ENCODE peak calls at places on chromosomes 7 and 10, in ten cellular contexts. One of them, this sample, is unnamed.

GRCh38 chr10:110708776-110709443 is 64.8 kb downstream of the RBM20 start:
- DNase-seq in AG08396: no peak
- DNase-seq in ACHN: no peak
- DNase-seq in stimulated activated CD8-positive, alpha-beta memory T cell treated with anti-CD3 and anti-CD28 coated beads, Interleukin-15, amount 100 ng/mL, for 48 hours: no peak
- DNase-seq in tibial artery: no peak
- DNase-seq in GM12892: no peak
- DNase-seq in NCI-H2029 treated with DMSO at 0.1 percent for 48 hours: no peak
- DNase-seq in activated gamma-delta T cell: no peak
- DNase-seq in HuH-7: no peak
- DNase-seq in T-cell: no peak
- DNase-seq in this sample: no peak

GRCh38 chr7:21251166-21251806 is 176.6 kb upstream of the SP4 start:
- DNase-seq in activated gamma-delta T cell: no peak
- DNase-seq in GM12892: no peak
- DNase-seq in stimulated activated CD8-positive, alpha-beta memory T cell treated with anti-CD3 and anti-CD28 coated beads, Interleukin-15, amount 100 ng/mL, for 48 hours: no peak
- DNase-seq in AG08396: no peak
- DNase-seq in tibial artery: no peak
- DNase-seq in T-cell: no peak
- DNase-seq in ACHN: peak; percentile 41
- DNase-seq in HuH-7: peak; percentile 52
- DNase-seq in NCI-H2029 treated with DMSO at 0.1 percent for 48 hours: no peak
- DNase-seq in this sample: no peak

GRCh38 chr10:27383595-27384542 is 120.2 kb upstream of the RAB18 start:
- DNase-seq in tibial artery: no peak
- DNase-seq in GM12892: no peak
- DNase-seq in AG08396: no peak
- DNase-seq in T-cell: no peak
- DNase-seq in NCI-H2029 treated with DMSO at 0.1 percent for 48 hours: peak; percentile 43
- DNase-seq in HuH-7: no peak
- DNase-seq in stimulated activated CD8-positive, alpha-beta memory T cell treated with anti-CD3 and anti-CD28 coated beads, Interleukin-15, amount 100 ng/mL, for 48 hours: no peak
- DNase-seq in ACHN: no peak
- DNase-seq in activated gamma-delta T cell: no peak
- DNase-seq in this sample: no peak

GRCh38 chr10:126126856-126127255 is 230.5 kb downstream of the FANK1 start:
- DNase-seq in HuH-7: no peak
- DNase-seq in AG08396: no peak
- DNase-seq in tibial artery: no peak
- DNase-seq in NCI-H2029 treated with DMSO at 0.1 percent for 48 hours: no peak
- DNase-seq in T-cell: no peak
- DNase-seq in stimulated activated CD8-positive, alpha-beta memory T cell treated with anti-CD3 and anti-CD28 coated beads, Interleukin-15, amount 100 ng/mL, for 48 hours: no peak
- DNase-seq in ACHN: no peak
- DNase-seq in activated gamma-delta T cell: no peak
- DNase-seq in GM12892: no peak
- DNase-seq in this sample: no peak

GRCh38 chr10:35378547-35379210 is 42.4 kb downstream of the CCNY start:
- DNase-seq in activated gamma-delta T cell: no peak
- DNase-seq in NCI-H2029 treated with DMSO at 0.1 percent for 48 hours: no peak
- DNase-seq in tibial artery: no peak
- DNase-seq in T-cell: no peak
- DNase-seq in stimulated activated CD8-positive, alpha-beta memory T cell treated with anti-CD3 and anti-CD28 coated beads, Interleukin-15, amount 100 ng/mL, for 48 hours: no peak
- DNase-seq in ACHN: no peak
- DNase-seq in GM12892: no peak
- DNase-seq in HuH-7: no peak
- DNase-seq in AG08396: no peak
- DNase-seq in this sample: no peak

GRCh38 chr7:30225863-30226361 is 58.5 kb upstream of the ZNRF2 start:
- DNase-seq in NCI-H2029 treated with DMSO at 0.1 percent for 48 hours: peak; percentile 88
- DNase-seq in ACHN: peak; percentile 73
- DNase-seq in activated gamma-delta T cell: no peak
- DNase-seq in T-cell: no peak
- DNase-seq in stimulated activated CD8-positive, alpha-beta memory T cell treated with anti-CD3 and anti-CD28 coated beads, Interleukin-15, amount 100 ng/mL, for 48 hours: no peak
- DNase-seq in AG08396: peak; percentile 40
- DNase-seq in HuH-7: no peak
- DNase-seq in tibial artery: peak; percentile 72
- DNase-seq in GM12892: peak; percentile 16
- DNase-seq in this sample: no peak

GRCh38 chr7:150556521-150557138 is 10.6 kb upstream of the GIMAP4 start:
- DNase-seq in tibial artery: no peak
- DNase-seq in activated gamma-delta T cell: no peak
- DNase-seq in stimulated activated CD8-positive, alpha-beta memory T cell treated with anti-CD3 and anti-CD28 coated beads, Interleukin-15, amount 100 ng/mL, for 48 hours: no peak
- DNase-seq in T-cell: peak; percentile 35
- DNase-seq in HuH-7: no peak
- DNase-seq in ACHN: no peak
- DNase-seq in NCI-H2029 treated with DMSO at 0.1 percent for 48 hours: no peak
- DNase-seq in AG08396: no peak
- DNase-seq in GM12892: no peak
- DNase-seq in this sample: peak; percentile 76

GRCh38 chr10:96306516-96306915 is 2.3 kb downstream of the DNTT start:
- DNase-seq in NCI-H2029 treated with DMSO at 0.1 percent for 48 hours: peak; percentile 49
- DNase-seq in stimulated activated CD8-positive, alpha-beta memory T cell treated with anti-CD3 and anti-CD28 coated beads, Interleukin-15, amount 100 ng/mL, for 48 hours: no peak
- DNase-seq in activated gamma-delta T cell: no peak
- DNase-seq in ACHN: peak; percentile 53
- DNase-seq in HuH-7: no peak
- DNase-seq in AG08396: peak; percentile 12
- DNase-seq in GM12892: no peak
- DNase-seq in tibial artery: peak; percentile 68
- DNase-seq in T-cell: peak; percentile 30
- DNase-seq in this sample: no peak

GRCh38 chr7:74106846-74107245 is 23.2 kb downstream of the LIMK1 start:
- DNase-seq in T-cell: no peak
- DNase-seq in ACHN: no peak
- DNase-seq in tibial artery: no peak
- DNase-seq in stimulated activated CD8-positive, alpha-beta memory T cell treated with anti-CD3 and anti-CD28 coated beads, Interleukin-15, amount 100 ng/mL, for 48 hours: no peak
- DNase-seq in NCI-H2029 treated with DMSO at 0.1 percent for 48 hours: no peak
- DNase-seq in activated gamma-delta T cell: no peak
- DNase-seq in AG08396: no peak
- DNase-seq in GM12892: no peak
- DNase-seq in HuH-7: no peak
- DNase-seq in this sample: no peak

GRCh38 chr10:117462424-117462792 is 80.1 kb upstream of the EMX2 start:
- DNase-seq in tibial artery: no peak
- DNase-seq in HuH-7: no peak
- DNase-seq in ACHN: peak; percentile 48
- DNase-seq in GM12892: no peak
- DNase-seq in stimulated activated CD8-positive, alpha-beta memory T cell treated with anti-CD3 and anti-CD28 coated beads, Interleukin-15, amount 100 ng/mL, for 48 hours: no peak
- DNase-seq in AG08396: no peak
- DNase-seq in NCI-H2029 treated with DMSO at 0.1 percent for 48 hours: no peak
- DNase-seq in T-cell: no peak
- DNase-seq in activated gamma-delta T cell: no peak
- DNase-seq in this sample: no peak

GRCh38 chr10:73262880-73263279 is 10.4 kb upstream of the MRPS16 start:
- DNase-seq in HuH-7: no peak
- DNase-seq in stimulated activated CD8-positive, alpha-beta memory T cell treated with anti-CD3 and anti-CD28 coated beads, Interleukin-15, amount 100 ng/mL, for 48 hours: no peak
- DNase-seq in NCI-H2029 treated with DMSO at 0.1 percent for 48 hours: no peak
- DNase-seq in T-cell: no peak
- DNase-seq in ACHN: no peak
- DNase-seq in tibial artery: no peak
- DNase-seq in AG08396: no peak
- DNase-seq in GM12892: no peak
- DNase-seq in activated gamma-delta T cell: no peak
- DNase-seq in this sample: no peak

GRCh38 chr7:101362334-101363195 is at the start of gene COL26A1:
- DNase-seq in GM12892: no peak
- DNase-seq in T-cell: peak; percentile 18
- DNase-seq in AG08396: peak; percentile 68
- DNase-seq in activated gamma-delta T cell: no peak
- DNase-seq in NCI-H2029 treated with DMSO at 0.1 percent for 48 hours: no peak
- DNase-seq in tibial artery: peak; percentile 28
- DNase-seq in HuH-7: peak; percentile 82
- DNase-seq in ACHN: peak; percentile 15
- DNase-seq in stimulated activated CD8-positive, alpha-beta memory T cell treated with anti-CD3 and anti-CD28 coated beads, Interleukin-15, amount 100 ng/mL, for 48 hours: no peak
- DNase-seq in this sample: peak; percentile 1

GRCh38 chr7:157977717-157978470 is 609.7 kb downstream of the PTPRN2 start:
- DNase-seq in GM12892: no peak
- DNase-seq in AG08396: no peak
- DNase-seq in NCI-H2029 treated with DMSO at 0.1 percent for 48 hours: no peak
- DNase-seq in activated gamma-delta T cell: no peak
- DNase-seq in T-cell: no peak
- DNase-seq in HuH-7: no peak
- DNase-seq in ACHN: no peak
- DNase-seq in stimulated activated CD8-positive, alpha-beta memory T cell treated with anti-CD3 and anti-CD28 coated beads, Interleukin-15, amount 100 ng/mL, for 48 hours: no peak
- DNase-seq in tibial artery: no peak
- DNase-seq in this sample: no peak

GRCh38 chr10:46218921-46219320 is 67.9 kb upstream of the ANTXRL start:
- DNase-seq in activated gamma-delta T cell: no peak
- DNase-seq in ACHN: no peak
- DNase-seq in HuH-7: no peak
- DNase-seq in NCI-H2029 treated with DMSO at 0.1 percent for 48 hours: no peak
- DNase-seq in AG08396: no peak
- DNase-seq in tibial artery: no peak
- DNase-seq in GM12892: no peak
- DNase-seq in stimulated activated CD8-positive, alpha-beta memory T cell treated with anti-CD3 and anti-CD28 coated beads, Interleukin-15, amount 100 ng/mL, for 48 hours: no peak
- DNase-seq in T-cell: no peak
- DNase-seq in this sample: no peak

GRCh38 chr10:71735709-71736569 is 16.4 kb upstream of the C10orf105 start:
- DNase-seq in tibial artery: no peak
- DNase-seq in ACHN: no peak
- DNase-seq in GM12892: peak; percentile 54
- DNase-seq in NCI-H2029 treated with DMSO at 0.1 percent for 48 hours: no peak
- DNase-seq in T-cell: peak; percentile 67
- DNase-seq in HuH-7: no peak
- DNase-seq in AG08396: no peak
- DNase-seq in stimulated activated CD8-positive, alpha-beta memory T cell treated with anti-CD3 and anti-CD28 coated beads, Interleukin-15, amount 100 ng/mL, for 48 hours: no peak
- DNase-seq in activated gamma-delta T cell: no peak
- DNase-seq in this sample: peak; percentile 76

GRCh38 chr10:35074266-35074665 is 15.9 kb downstream of the CUL2 start:
- DNase-seq in stimulated activated CD8-positive, alpha-beta memory T cell treated with anti-CD3 and anti-CD28 coated beads, Interleukin-15, amount 100 ng/mL, for 48 hours: no peak
- DNase-seq in tibial artery: no peak
- DNase-seq in activated gamma-delta T cell: no peak
- DNase-seq in ACHN: no peak
- DNase-seq in T-cell: no peak
- DNase-seq in HuH-7: no peak
- DNase-seq in NCI-H2029 treated with DMSO at 0.1 percent for 48 hours: no peak
- DNase-seq in GM12892: no peak
- DNase-seq in AG08396: no peak
- DNase-seq in this sample: no peak

GRCh38 chr7:35437619-35438275 is 183.8 kb upstream of the TBX20 start:
- DNase-seq in ACHN: no peak
- DNase-seq in HuH-7: no peak
- DNase-seq in tibial artery: no peak
- DNase-seq in stimulated activated CD8-positive, alpha-beta memory T cell treated with anti-CD3 and anti-CD28 coated beads, Interleukin-15, amount 100 ng/mL, for 48 hours: no peak
- DNase-seq in NCI-H2029 treated with DMSO at 0.1 percent for 48 hours: no peak
- DNase-seq in AG08396: no peak
- DNase-seq in T-cell: no peak
- DNase-seq in GM12892: no peak
- DNase-seq in activated gamma-delta T cell: no peak
- DNase-seq in this sample: no peak

GRCh38 chr7:43481905-43482678 is 100.8 kb upstream of the STK17A start:
- DNase-seq in HuH-7: no peak
- DNase-seq in NCI-H2029 treated with DMSO at 0.1 percent for 48 hours: no peak
- DNase-seq in ACHN: peak; percentile 60
- DNase-seq in tibial artery: no peak
- DNase-seq in stimulated activated CD8-positive, alpha-beta memory T cell treated with anti-CD3 and anti-CD28 coated beads, Interleukin-15, amount 100 ng/mL, for 48 hours: no peak
- DNase-seq in GM12892: no peak
- DNase-seq in AG08396: no peak
- DNase-seq in T-cell: no peak
- DNase-seq in activated gamma-delta T cell: no peak
- DNase-seq in this sample: no peak

GRCh38 chr7:128908750-128909385 is 1.6 kb downstream of the KCP start:
- DNase-seq in GM12892: no peak
- DNase-seq in NCI-H2029 treated with DMSO at 0.1 percent for 48 hours: no peak
- DNase-seq in activated gamma-delta T cell: no peak
- DNase-seq in tibial artery: no peak
- DNase-seq in stimulated activated CD8-positive, alpha-beta memory T cell treated with anti-CD3 and anti-CD28 coated beads, Interleukin-15, amount 100 ng/mL, for 48 hours: no peak
- DNase-seq in HuH-7: no peak
- DNase-seq in ACHN: no peak
- DNase-seq in AG08396: no peak
- DNase-seq in T-cell: no peak
- DNase-seq in this sample: no peak

This sample was measured in CD4-positive, alpha-beta memory T cell.